ENCODE peak calls at places on chromosomes 1 and 21, in four cellular contexts. O is PC-3, T is mesenchymal stem cell, Y is HepG2. A is an unnamed sample.

GRCh38 chr1:245790441-245790840 is 635.7 kb downstream of the KIF26B start:
- DNase-seq in T (no peak), O (no peak), Y (no peak), A (no peak)

GRCh38 chr1:15712158-15712557 is 23.9 kb upstream of the SLC25A34 start:
- DNase-seq in Y (no peak), O (no peak), T (no peak), A (no peak)

GRCh38 chr1:1907098-1907736 is 7.8 kb upstream of the CALML6 start:
- DNase-seq in O (no peak), Y (no peak), T (peak; percentile 26), A (no peak)

GRCh38 chr1:206898089-206898908 is 1.1 kb downstream of the IL24 start:
- DNase-seq in O (peak; percentile 89), Y (no peak), T (peak; percentile 64), A (no peak)

GRCh38 chr1:171441278-171441677 is 44.1 kb upstream of the PRRC2C start:
- DNase-seq in O (peak; percentile 99), Y (no peak), T (peak; percentile 71), A (no peak)

GRCh38 chr1:159854693-159855192 is 7.7 kb downstream of the VSIG8 start:
- DNase-seq in O (peak; percentile 85), Y (peak; percentile 7), T (peak; percentile 86), A (peak; percentile 49)

GRCh38 chr1:161166669-161167548 is 683 bp downstream of the PPOX start:
- DNase-seq in Y (no peak), O (no peak), T (peak; percentile 35), A (no peak)

GRCh38 chr1:3494321-3495308 is 40.1 kb downstream of the ARHGEF16 start:
- DNase-seq in Y (no peak), T (no peak), O (peak; percentile 53), A (no peak)

GRCh38 chr21:29581393-29581792 is 282.7 kb downstream of the BACH1 start:
- DNase-seq in T (no peak), O (no peak), Y (no peak), A (no peak)

GRCh38 chr1:235187316-235187715 is 26.3 kb upstream of the RBM34 start:
- DNase-seq in O (no peak), T (no peak), Y (no peak), A (no peak)

GRCh38 chr21:42745511-42746239 is 92.3 kb downstream of the PDE9A start:
- DNase-seq in O (no peak), T (no peak), Y (no peak), A (no peak)

GRCh38 chr1:163035791-163036249 is 33.3 kb upstream of the RGS4 start:
- DNase-seq in O (peak; percentile 98), T (peak; percentile 61), Y (no peak), A (no peak)

GRCh38 chr1:77047978-77048614 is 171.1 kb downstream of the PIGK start:
- DNase-seq in O (no peak), T (no peak), Y (no peak), A (no peak)

GRCh38 chr1:151346082-151346768 is 827 bp downstream of the RFX5 start:
- DNase-seq in T (no peak), O (no peak), Y (no peak), A (no peak)

GRCh38 chr1:26739251-26739914 is 43.6 kb downstream of the ARID1A start:
- DNase-seq in T (no peak), Y (no peak), O (no peak), A (no peak)

GRCh38 chr1:182739545-182739944 is 50.0 kb upstream of the NPL start:
- DNase-seq in O (no peak), T (no peak), Y (peak; percentile 44), A (peak; percentile 48)

GRCh38 chr1:218383051-218383450 is 37.9 kb downstream of the TGFB2 start:
- DNase-seq in O (peak; percentile 60), Y (no peak), T (no peak), A (no peak)

GRCh38 chr1:1206376-1207253 is at the start of gene TNFRSF18:
- DNase-seq in O (peak; percentile 79), T (no peak), Y (no peak), A (no peak)

GRCh38 chr1:233662503-233663105 is 48.7 kb downstream of the KCNK1 start:
- DNase-seq in Y (no peak), T (no peak), O (no peak), A (no peak)

GRCh38 chr1:157377216-157377821 is 175.0 kb downstream of the FCRL5 start:
- DNase-seq in O (peak; percentile 74), Y (peak; percentile 29), T (peak; percentile 58), A (peak; percentile 52)

GRCh38 chr1:151681921-151682320 is 34.7 kb downstream of the CELF3 start:
- DNase-seq in T (no peak), Y (no peak), O (peak; percentile 43), A (no peak)

GRCh38 chr1:212104586-212105282 is 69.2 kb downstream of the DTL start:
- DNase-seq in Y (peak; percentile 29), O (no peak), T (no peak), A (no peak)

GRCh38 chr1:165303415-165303814 is 53.1 kb downstream of the LMX1A start:
- DNase-seq in Y (no peak), T (no peak), O (no peak), A (no peak)

GRCh38 chr1:208766812-208767211 is 522.6 kb upstream of the PLXNA2 start:
- DNase-seq in O (no peak), T (no peak), Y (no peak), A (no peak)

GRCh38 chr1:230102472-230102871 is 35.4 kb downstream of the GALNT2 start:
- DNase-seq in O (no peak), T (peak; percentile 39), Y (no peak), A (no peak)

GRCh38 chr1:57272601-57273000 is 151.3 kb downstream of the DAB1 start:
- DNase-seq in T (no peak), Y (no peak), O (no peak), A (no peak)

GRCh38 chr1:21759182-21759581 is 23.8 kb downstream of the USP48 start:
- DNase-seq in T (no peak), O (no peak), Y (no peak), A (no peak)

GRCh38 chr1:94599090-94599813 is 57.7 kb upstream of the F3 start:
- DNase-seq in O (peak; percentile 49), T (peak; percentile 73), Y (peak; percentile 43), A (no peak)

GRCh38 chr1:243213045-243213787 is 41.9 kb downstream of the CEP170 start:
- DNase-seq in Y (no peak), O (no peak), T (peak; percentile 71), A (no peak)

GRCh38 chr1:97084566-97084965 is 363.0 kb downstream of the PTBP2 start:
- DNase-seq in O (no peak), Y (no peak), T (no peak), A (no peak)

GRCh38 chr1:218917646-218918045 is 256.0 kb upstream of the LYPLAL1 start:
- DNase-seq in O (no peak), Y (no peak), T (no peak), A (no peak)

GRCh38 chr21:42495765-42496119 is 282 bp downstream of the RSPH1 start:
- DNase-seq in T (peak; percentile 57), Y (no peak), O (peak; percentile 16), A (no peak)

GRCh38 chr1:59332983-59333382 is 36.1 kb downstream of the FGGY start:
- DNase-seq in Y (no peak), T (peak; percentile 42), O (peak; percentile 65), A (no peak)

GRCh38 chr1:240598602-240599001 is 13.4 kb downstream of the GREM2 start:
- DNase-seq in O (no peak), T (no peak), Y (no peak), A (no peak)

DNA sequence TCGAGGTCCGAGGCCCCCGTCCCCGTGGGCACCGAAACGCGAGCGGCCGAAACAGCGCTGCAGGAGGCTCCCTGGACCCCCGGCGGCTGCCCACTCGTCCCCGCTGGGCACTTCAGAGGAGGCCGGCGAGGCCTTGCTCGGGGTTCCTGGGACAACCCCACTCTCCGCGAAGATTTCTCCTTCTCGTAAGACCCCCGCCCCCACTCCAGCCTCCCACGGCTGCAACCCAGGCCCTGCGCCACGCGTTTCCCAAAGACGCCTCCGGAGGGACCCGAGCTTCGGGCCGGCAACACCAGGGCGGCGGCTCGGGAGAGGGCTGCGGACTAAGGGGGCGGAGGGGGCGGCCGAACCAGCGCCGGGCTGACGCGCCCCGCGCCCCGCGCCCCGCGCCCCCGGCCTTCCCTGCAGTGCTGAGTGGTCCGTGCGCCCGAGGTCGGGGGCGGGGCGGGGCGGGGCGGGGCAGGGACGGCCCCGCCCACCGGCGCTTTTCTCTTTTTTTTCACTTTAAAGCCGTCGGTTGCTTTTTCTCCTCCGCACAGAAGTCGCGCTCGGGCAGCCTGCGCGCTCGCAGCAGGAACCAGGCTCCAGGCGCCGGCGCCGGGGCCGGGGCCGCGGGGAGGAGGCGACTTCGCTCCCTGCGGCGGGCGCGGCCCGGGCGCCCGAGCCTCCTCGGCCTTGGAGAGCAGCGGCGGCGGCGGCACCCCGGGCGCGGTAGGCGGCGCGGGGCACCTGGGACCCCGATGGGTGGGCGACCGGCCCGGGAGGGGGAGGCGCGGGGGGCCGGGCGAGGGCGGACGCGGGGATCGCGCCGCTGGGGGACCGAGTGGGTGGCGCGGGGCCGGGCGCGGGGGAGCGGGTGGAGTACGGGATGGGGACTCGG is at the start of gene SPSB1:
- DNase-seq in O (peak; percentile 78), Y (peak; percentile 44), T (peak; percentile 83), A (peak; percentile 32)
- H3K4me3 ChIP-seq in O (peak within 1 kb of the TSS; percentile 95), Y (peak within 1 kb of the TSS; percentile 76), T (peak within 1 kb of the TSS; percentile 89), A (peak within 1 kb of the TSS; percentile 79)

DNA sequence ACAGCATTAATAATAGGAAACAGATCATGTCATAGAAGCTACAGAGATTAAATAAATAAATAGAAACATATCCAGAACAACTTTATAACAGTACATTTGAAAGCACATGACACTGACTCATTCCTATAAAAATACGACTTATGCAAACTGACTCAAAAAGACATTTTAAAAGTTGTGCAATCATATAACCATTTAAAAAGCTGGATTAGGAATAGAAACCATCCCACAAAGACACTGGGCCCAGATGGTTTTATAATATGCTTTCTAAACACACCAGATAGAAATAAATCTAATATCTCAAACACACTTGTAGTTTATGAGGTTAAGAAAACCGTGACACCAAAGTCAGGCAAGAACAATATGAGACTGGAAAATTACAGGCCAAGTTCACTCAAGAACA is 47.6 kb downstream of the MATN1 start:
- DNase-seq in Y (no peak), T (peak; percentile 2), O (peak; percentile 66), A (no peak)
- H3K9ac ChIP-seq in Y (no peak overlapping the region), T (peak overlapping the region; percentile 74), O (no peak overlapping the region), A (no peak overlapping the region)

GRCh38 chr1:20421441-20421840 is 64.6 kb downstream of the CAMK2N1 start:
- DNase-seq in T (no peak), O (no peak), Y (no peak), A (no peak)
- H3K9me3 ChIP-seq in T (peaks cover 62% of the 10 kb centered on the region), O (peaks cover 13% of the 10 kb centered on the region), Y (peaks cover 14% of the 10 kb centered on the region), A (peaks cover 18% of the 10 kb centered on the region)

DNA sequence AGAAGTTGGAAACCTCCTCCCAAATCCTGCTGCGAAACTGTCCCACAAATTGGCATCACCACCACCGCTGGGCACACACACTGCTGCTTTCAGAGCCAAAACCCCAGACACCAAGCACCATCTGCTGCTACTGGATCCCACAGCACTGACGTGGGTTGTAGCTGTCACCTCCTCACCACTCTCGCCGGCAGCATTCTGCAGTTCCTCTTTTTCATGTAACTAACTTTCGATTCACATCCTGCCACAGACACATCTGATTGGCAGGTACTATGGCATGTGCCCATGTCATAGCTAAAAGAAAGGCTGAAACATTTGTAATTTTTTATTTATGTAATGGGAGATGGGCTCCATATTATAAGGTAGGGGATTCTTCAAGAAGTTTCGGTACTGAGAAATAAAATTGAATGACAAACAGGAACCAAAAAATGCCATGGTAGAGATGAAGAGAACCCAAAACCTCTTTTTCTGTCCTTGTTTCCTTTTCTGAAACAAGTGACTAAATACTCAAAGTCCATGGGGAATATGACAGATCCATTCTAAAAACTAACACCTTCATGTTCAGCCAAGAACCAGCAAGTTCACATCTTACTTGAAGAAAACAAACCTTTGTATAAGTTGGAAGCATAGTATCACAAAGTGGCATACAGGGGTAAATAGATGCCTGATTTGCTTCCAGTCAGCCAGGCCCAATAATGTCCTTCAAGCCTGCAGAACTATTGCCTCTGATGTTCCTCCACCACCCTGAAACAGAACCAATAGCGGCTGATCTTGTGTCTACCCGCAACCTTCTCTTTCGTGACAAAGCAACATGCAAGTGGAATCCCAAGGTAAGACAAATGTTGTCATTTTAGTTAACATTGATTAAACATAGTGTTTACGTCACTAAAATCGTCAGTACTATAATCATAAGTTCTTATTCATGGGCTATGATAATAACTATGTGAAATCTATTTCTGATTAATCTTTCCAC is 26.6 kb upstream of the RGS13 start:
- DNase-seq in T (no peak), Y (no peak), O (no peak), A (no peak)
- H3K4me3 ChIP-seq in T (no peak overlapping the region), Y (no peak overlapping the region), O (no peak overlapping the region), A (no peak overlapping the region)

A was measured in NT2/D1.